ENCODE peak calls at places on chromosomes 1 and 21, in eight cellular contexts. One of them, this sample, is unnamed.

GRCh38 chr1:168845083-168845650 is 116.2 kb upstream of the DPT start:
- DNase-seq in right lobe of liver: no peak
- DNase-seq in IMR-90: no peak
- DNase-seq in fibroblast of lung: no peak
- DNase-seq in GM06990: no peak
- DNase-seq in hepatocyte: no peak
- DNase-seq in endothelial cell: no peak
- DNase-seq in uterus: no peak
- DNase-seq in this sample: no peak

GRCh38 chr1:223872308-223872878 is 26.6 kb upstream of the TP53BP2 start:
- DNase-seq in right lobe of liver: no peak
- DNase-seq in IMR-90: no peak
- DNase-seq in fibroblast of lung: peak
- DNase-seq in GM06990: no peak
- DNase-seq in hepatocyte: peak
- DNase-seq in endothelial cell: no peak
- DNase-seq in uterus: no peak
- DNase-seq in this sample: no peak

GRCh38 chr1:86765073-86765472 is 60.7 kb downstream of the SH3GLB1 start:
- DNase-seq in right lobe of liver: no peak
- DNase-seq in IMR-90: no peak
- DNase-seq in fibroblast of lung: no peak
- DNase-seq in GM06990: no peak
- DNase-seq in hepatocyte: peak
- DNase-seq in endothelial cell: no peak
- DNase-seq in uterus: no peak
- DNase-seq in this sample: no peak

GRCh38 chr1:21266119-21266774 is 24.0 kb downstream of the ECE1 start:
- DNase-seq in right lobe of liver: no peak
- DNase-seq in IMR-90: no peak
- DNase-seq in fibroblast of lung: no peak
- DNase-seq in GM06990: no peak
- DNase-seq in hepatocyte: no peak
- DNase-seq in endothelial cell: no peak
- DNase-seq in uterus: no peak
- DNase-seq in this sample: no peak

GRCh38 chr1:25959626-25960025 is 38.2 kb downstream of the PAFAH2 start:
- DNase-seq in right lobe of liver: no peak
- DNase-seq in IMR-90: peak
- DNase-seq in fibroblast of lung: no peak
- DNase-seq in GM06990: no peak
- DNase-seq in hepatocyte: no peak
- DNase-seq in endothelial cell: no peak
- DNase-seq in uterus: no peak
- DNase-seq in this sample: no peak

GRCh38 chr1:203308205-203309114 is 3.1 kb downstream of the BTG2 start:
- DNase-seq in right lobe of liver: no peak
- DNase-seq in IMR-90: no peak
- DNase-seq in fibroblast of lung: no peak
- DNase-seq in GM06990: no peak
- DNase-seq in hepatocyte: peak
- DNase-seq in endothelial cell: no peak
- DNase-seq in uterus: no peak
- DNase-seq in this sample: no peak

GRCh38 chr21:45381036-45381787 is 23.8 kb upstream of the COL18A1 start:
- DNase-seq in right lobe of liver: peak
- DNase-seq in IMR-90: no peak
- DNase-seq in fibroblast of lung: no peak
- DNase-seq in GM06990: no peak
- DNase-seq in hepatocyte: no peak
- DNase-seq in endothelial cell: no peak
- DNase-seq in uterus: no peak
- DNase-seq in this sample: no peak

GRCh38 chr21:33789697-33790096 is 125.9 kb downstream of the ATP5PO start:
- DNase-seq in right lobe of liver: no peak
- DNase-seq in IMR-90: no peak
- DNase-seq in fibroblast of lung: peak
- DNase-seq in GM06990: no peak
- DNase-seq in hepatocyte: no peak
- DNase-seq in endothelial cell: no peak
- DNase-seq in uterus: no peak
- DNase-seq in this sample: no peak

GRCh38 chr1:78045850-78046778 is at the start of gene GIPC2:
- DNase-seq in right lobe of liver: peak
- DNase-seq in IMR-90: peak
- DNase-seq in fibroblast of lung: peak
- DNase-seq in GM06990: peak
- DNase-seq in hepatocyte: peak
- DNase-seq in endothelial cell: peak
- DNase-seq in uterus: peak
- DNase-seq in this sample: peak

GRCh38 chr1:199551967-199552565 is 475.4 kb upstream of the NR5A2 start:
- DNase-seq in right lobe of liver: no peak
- DNase-seq in IMR-90: peak
- DNase-seq in fibroblast of lung: peak
- DNase-seq in GM06990: peak
- DNase-seq in hepatocyte: peak
- DNase-seq in endothelial cell: peak
- DNase-seq in uterus: no peak
- DNase-seq in this sample: peak

GRCh38 chr1:200794506-200795065 is 55.9 kb downstream of the CAMSAP2 start:
- DNase-seq in right lobe of liver: no peak
- DNase-seq in IMR-90: peak
- DNase-seq in fibroblast of lung: no peak
- DNase-seq in GM06990: no peak
- DNase-seq in hepatocyte: no peak
- DNase-seq in endothelial cell: no peak
- DNase-seq in uterus: no peak
- DNase-seq in this sample: no peak

GRCh38 chr21:38244885-38245869 is 11.6 kb upstream of the KCNJ15 start:
- DNase-seq in right lobe of liver: no peak
- DNase-seq in IMR-90: peak
- DNase-seq in fibroblast of lung: peak
- DNase-seq in GM06990: peak
- DNase-seq in hepatocyte: no peak
- DNase-seq in endothelial cell: no peak
- DNase-seq in uterus: no peak
- DNase-seq in this sample: peak

GRCh38 chr1:163337631-163338030 is 15.9 kb downstream of the NUF2 start:
- DNase-seq in right lobe of liver: no peak
- DNase-seq in IMR-90: peak
- DNase-seq in fibroblast of lung: peak
- DNase-seq in GM06990: no peak
- DNase-seq in hepatocyte: no peak
- DNase-seq in endothelial cell: no peak
- DNase-seq in uterus: no peak
- DNase-seq in this sample: no peak

GRCh38 chr1:101128851-101129250 is 103.3 kb upstream of the DPH5 start:
- DNase-seq in right lobe of liver: no peak
- DNase-seq in IMR-90: no peak
- DNase-seq in fibroblast of lung: no peak
- DNase-seq in GM06990: no peak
- DNase-seq in hepatocyte: no peak
- DNase-seq in endothelial cell: no peak
- DNase-seq in uterus: no peak
- DNase-seq in this sample: no peak

GRCh38 chr1:235683653-235684052 is 34.1 kb upstream of the GNG4 start:
- DNase-seq in right lobe of liver: no peak
- DNase-seq in IMR-90: peak
- DNase-seq in fibroblast of lung: no peak
- DNase-seq in GM06990: no peak
- DNase-seq in hepatocyte: no peak
- DNase-seq in endothelial cell: no peak
- DNase-seq in uterus: no peak
- DNase-seq in this sample: no peak

GRCh38 chr1:193338194-193338593 is 151.8 kb upstream of the B3GALT2 start:
- DNase-seq in right lobe of liver: no peak
- DNase-seq in IMR-90: peak
- DNase-seq in fibroblast of lung: peak
- DNase-seq in GM06990: peak
- DNase-seq in hepatocyte: no peak
- DNase-seq in endothelial cell: no peak
- DNase-seq in uterus: no peak
- DNase-seq in this sample: peak

GRCh38 chr1:30313584-30313983 is 409.8 kb downstream of the MATN1 start:
- DNase-seq in right lobe of liver: no peak
- DNase-seq in IMR-90: no peak
- DNase-seq in fibroblast of lung: no peak
- DNase-seq in GM06990: no peak
- DNase-seq in hepatocyte: no peak
- DNase-seq in endothelial cell: no peak
- DNase-seq in uterus: no peak
- DNase-seq in this sample: no peak

GRCh38 chr21:21631961-21632360 is 633.8 kb downstream of the NCAM2 start:
- DNase-seq in right lobe of liver: no peak
- DNase-seq in IMR-90: peak
- DNase-seq in fibroblast of lung: peak
- DNase-seq in GM06990: no peak
- DNase-seq in hepatocyte: no peak
- DNase-seq in endothelial cell: no peak
- DNase-seq in uterus: no peak
- DNase-seq in this sample: no peak

GRCh38 chr1:94858276-94858675 is 38.1 kb downstream of the SLC44A3 start:
- DNase-seq in right lobe of liver: no peak
- DNase-seq in IMR-90: peak
- DNase-seq in fibroblast of lung: peak
- DNase-seq in GM06990: no peak
- DNase-seq in hepatocyte: no peak
- DNase-seq in endothelial cell: no peak
- DNase-seq in uterus: no peak
- DNase-seq in this sample: no peak

GRCh38 chr1:240878631-240879030 is 266.7 kb upstream of the GREM2 start:
- DNase-seq in right lobe of liver: no peak
- DNase-seq in IMR-90: no peak
- DNase-seq in fibroblast of lung: no peak
- DNase-seq in GM06990: no peak
- DNase-seq in hepatocyte: no peak
- DNase-seq in endothelial cell: no peak
- DNase-seq in uterus: no peak
- DNase-seq in this sample: no peak

GRCh38 chr1:115238336-115239147 is 99.5 kb downstream of the NGF start:
- DNase-seq in right lobe of liver: no peak
- DNase-seq in IMR-90: no peak
- DNase-seq in fibroblast of lung: peak
- DNase-seq in GM06990: no peak
- DNase-seq in hepatocyte: no peak
- DNase-seq in endothelial cell: no peak
- DNase-seq in uterus: no peak
- DNase-seq in this sample: no peak

GRCh38 chr21:18161841-18162240 is 82.8 kb upstream of the CHODL start:
- DNase-seq in right lobe of liver: no peak
- DNase-seq in IMR-90: no peak
- DNase-seq in fibroblast of lung: no peak
- DNase-seq in GM06990: no peak
- DNase-seq in hepatocyte: no peak
- DNase-seq in endothelial cell: no peak
- DNase-seq in uterus: no peak
- DNase-seq in this sample: no peak

GRCh38 chr1:186155594-186155993 is 219.5 kb downstream of the TPR start:
- DNase-seq in right lobe of liver: no peak
- DNase-seq in IMR-90: peak
- DNase-seq in fibroblast of lung: peak
- DNase-seq in GM06990: peak
- DNase-seq in hepatocyte: peak
- DNase-seq in endothelial cell: no peak
- DNase-seq in uterus: no peak
- DNase-seq in this sample: peak
- TF ChIP-seq CTCF in right lobe of liver: peak
- TF ChIP-seq CTCF in IMR-90: peak
- TF ChIP-seq CTCF in fibroblast of lung: peak
- TF ChIP-seq CTCF in GM06990: peak
- TF ChIP-seq CTCF in hepatocyte: peak
- TF ChIP-seq CTCF in endothelial cell: no peak
- TF ChIP-seq CTCF in uterus: no peak
- TF ChIP-seq CTCF in this sample: peak

GRCh38 chr1:209585197-209585596 is 1.7 kb downstream of the CAMK1G start:
- DNase-seq in right lobe of liver: no peak
- DNase-seq in IMR-90: no peak
- DNase-seq in fibroblast of lung: no peak
- DNase-seq in GM06990: no peak
- DNase-seq in hepatocyte: no peak
- DNase-seq in endothelial cell: no peak
- DNase-seq in uterus: no peak
- DNase-seq in this sample: no peak
- TF ChIP-seq CTCF in right lobe of liver: no peak
- TF ChIP-seq CTCF in IMR-90: no peak
- TF ChIP-seq CTCF in fibroblast of lung: no peak
- TF ChIP-seq CTCF in GM06990: no peak
- TF ChIP-seq CTCF in hepatocyte: no peak
- TF ChIP-seq CTCF in endothelial cell: no peak
- TF ChIP-seq CTCF in uterus: no peak
- TF ChIP-seq CTCF in this sample: no peak

GRCh38 chr1:234488954-234489691 is 10.1 kb upstream of the TARBP1 start:
- DNase-seq in right lobe of liver: no peak
- DNase-seq in IMR-90: no peak
- DNase-seq in fibroblast of lung: no peak
- DNase-seq in GM06990: no peak
- DNase-seq in hepatocyte: no peak
- DNase-seq in endothelial cell: no peak
- DNase-seq in uterus: no peak
- DNase-seq in this sample: no peak
- TF ChIP-seq CTCF in right lobe of liver: no peak
- TF ChIP-seq CTCF in IMR-90: no peak
- TF ChIP-seq CTCF in fibroblast of lung: no peak
- TF ChIP-seq CTCF in GM06990: no peak
- TF ChIP-seq CTCF in hepatocyte: peak
- TF ChIP-seq CTCF in endothelial cell: no peak
- TF ChIP-seq CTCF in uterus: no peak
- TF ChIP-seq CTCF in this sample: no peak

DNA sequence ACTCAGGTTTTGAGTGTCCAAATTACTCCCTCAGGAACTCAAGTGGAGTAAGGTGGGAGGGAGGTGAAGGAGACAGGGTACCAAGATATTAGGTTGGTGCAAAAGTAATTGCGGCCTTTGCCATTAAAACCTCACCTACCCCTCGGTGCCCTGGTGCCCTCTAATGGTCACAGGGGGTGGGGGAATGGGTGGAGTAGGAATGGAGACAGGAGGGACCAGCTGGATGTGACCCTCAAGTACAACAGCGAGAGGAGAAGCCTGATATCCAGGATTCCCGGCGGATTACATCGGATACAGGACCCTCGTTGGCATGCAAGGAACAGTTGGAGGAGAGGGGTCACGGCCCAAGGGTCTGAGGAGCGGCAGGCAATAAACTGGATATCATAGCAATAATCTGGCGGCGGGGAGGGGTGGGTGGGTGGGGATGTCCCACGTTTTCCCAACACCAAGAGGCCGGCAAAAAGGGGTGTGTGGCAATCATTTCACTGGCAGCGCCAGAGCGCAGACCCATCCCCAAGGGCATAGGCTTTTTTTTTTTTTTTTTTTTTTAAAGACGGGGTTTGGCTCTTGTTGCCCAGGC is 4.3 kb upstream of the ZBTB7B start:
- DNase-seq in right lobe of liver: no peak
- DNase-seq in IMR-90: no peak
- DNase-seq in fibroblast of lung: no peak
- DNase-seq in GM06990: no peak
- DNase-seq in hepatocyte: no peak
- DNase-seq in endothelial cell: no peak
- DNase-seq in uterus: no peak
- DNase-seq in this sample: no peak
- TF ChIP-seq CTCF in right lobe of liver: peak
- TF ChIP-seq CTCF in IMR-90: no peak
- TF ChIP-seq CTCF in fibroblast of lung: no peak
- TF ChIP-seq CTCF in GM06990: peak
- TF ChIP-seq CTCF in hepatocyte: no peak
- TF ChIP-seq CTCF in endothelial cell: no peak
- TF ChIP-seq CTCF in uterus: no peak
- TF ChIP-seq CTCF in this sample: peak